ENCODE peak calls at places on chromosomes 13 and 19, in four cellular contexts. E is hepatocyte, K is DND-41, Y is fibroblast of lung. H is an unnamed sample.

GRCh38 chr19:8245869-8246835 is 37.0 kb downstream of the CERS4 start:
- DNase-seq in Y (no peak), K (no peak), E (no peak), H (no peak)

GRCh38 chr13:43180837-43181236 is 157.5 kb downstream of the DNAJC15 start:
- DNase-seq in E (no peak), Y (no peak), K (no peak), H (no peak)

GRCh38 chr13:90049989-90050671 is 1297.4 kb upstream of the MIR17HG start:
- DNase-seq in K (no peak), Y (no peak), E (no peak), H (no peak)

GRCh38 chr13:110012102-110012739 is 225.8 kb upstream of the IRS2 start:
- DNase-seq in E (peak; percentile 31), K (no peak), Y (peak; percentile 92), H (no peak)

GRCh38 chr19:17420267-17420924 is 549 bp downstream of the MVB12A start:
- DNase-seq in Y (no peak), K (peak; percentile 16), E (peak; percentile 46), H (no peak)

GRCh38 chr19:55005684-55006488 is 32.2 kb downstream of the GP6 start:
- DNase-seq in K (peak; percentile 79), Y (peak; percentile 46), E (peak; percentile 85), H (peak; percentile 90)

GRCh38 chr13:36130542-36131214 is 504 bp downstream of the DCLK1 start:
- DNase-seq in E (peak; percentile 29), Y (no peak), K (no peak), H (no peak)

GRCh38 chr13:36096411-36097184 is 34.6 kb downstream of the DCLK1 start:
- DNase-seq in K (no peak), E (peak; percentile 11), Y (peak; percentile 58), H (peak; percentile 55)

GRCh38 chr19:13803038-13803437 is 7.8 kb downstream of the ZSWIM4 start:
- DNase-seq in K (no peak), E (no peak), Y (no peak), H (no peak)

GRCh38 chr19:58566989-58567388 is 6.1 kb downstream of the MZF1 start:
- DNase-seq in Y (no peak), E (no peak), K (peak; percentile 2), H (no peak)

GRCh38 chr13:46039421-46040036 is 13.0 kb downstream of the ZC3H13 start:
- DNase-seq in E (no peak), K (no peak), Y (peak; percentile 86), H (no peak)

GRCh38 chr13:21240586-21240985 is 64.1 kb downstream of the MRPL57 start:
- DNase-seq in Y (no peak), K (peak; percentile 56), E (no peak), H (peak; percentile 88)

GRCh38 chr19:50772408-50773311 is 2.4 kb downstream of the GPR32 start:
- DNase-seq in Y (no peak), E (no peak), K (no peak), H (no peak)

GRCh38 chr13:34361528-34361927 is 543.6 kb downstream of the RFC3 start:
- DNase-seq in Y (no peak), K (no peak), E (peak; percentile 13), H (peak; percentile 37)

GRCh38 chr19:39390460-39390758 is 497 bp downstream of the PAF1 start:
- DNase-seq in E (peak; percentile 91), Y (peak; percentile 9), K (no peak), H (no peak)

GRCh38 chr19:29529646-29530548 is 4.1 kb downstream of the VSTM2B start:
- DNase-seq in Y (no peak), K (no peak), E (peak; percentile 32), H (no peak)
- TF ChIP-seq EZH2 in Y (no peak), K (no peak), E (peak; percentile 57), H (no peak)

DNA sequence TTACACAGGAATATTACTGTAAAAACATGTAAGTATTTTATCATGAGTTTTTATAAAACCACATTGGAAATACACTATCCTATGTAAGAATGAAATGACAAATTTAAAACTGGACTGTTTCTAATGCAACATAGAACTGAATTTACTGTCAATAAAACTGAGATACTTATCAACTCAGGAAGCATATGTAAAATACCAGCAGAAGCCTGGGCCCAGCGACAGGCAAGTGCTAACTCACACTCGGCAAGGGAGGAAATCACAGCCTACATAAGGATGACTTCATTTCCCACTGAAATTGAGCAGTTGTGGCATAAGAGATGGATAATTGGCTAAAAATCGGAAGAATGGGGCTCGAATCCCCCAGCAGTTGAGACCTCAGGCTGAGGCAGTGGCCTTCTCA is 12.1 kb downstream of the PROZ start:
- DNase-seq in Y (no peak), E (no peak), K (no peak), H (no peak)
- H3K27ac ChIP-seq in Y (no peak overlapping the region), E (peak overlapping the region; percentile 43), K (no peak overlapping the region), H (no peak overlapping the region)

DNA sequence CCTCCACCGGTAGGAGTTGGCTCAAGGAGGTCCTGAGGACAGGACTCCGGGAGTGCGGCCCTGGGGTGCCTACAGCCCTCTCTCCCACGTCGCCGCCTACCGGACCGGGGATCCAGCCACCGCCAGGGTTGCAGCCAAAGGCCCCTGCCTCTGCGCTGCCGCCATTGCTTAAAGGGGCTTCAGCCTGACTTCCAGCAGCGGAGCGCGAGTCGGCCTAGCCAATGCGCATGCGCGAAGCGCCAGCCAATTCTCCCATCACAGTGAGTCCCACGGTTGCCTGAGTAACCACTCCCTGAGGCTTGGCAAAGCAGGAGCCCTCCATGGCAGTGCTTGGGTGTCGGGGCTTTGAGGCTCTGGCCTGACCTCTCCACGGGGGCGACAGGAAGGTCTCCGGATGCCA is 21.5 kb upstream of the ZNF420 start:
- DNase-seq in E (no peak), K (no peak), Y (no peak), H (no peak)
- TF ChIP-seq EZH2 in E (no peak), K (no peak), Y (no peak), H (no peak)

GRCh38 chr19:10290876-10291553 is 1.3 kb downstream of the ICAM5 start:
- DNase-seq in Y (peak; percentile 40), E (peak; percentile 58), K (no peak), H (no peak)

GRCh38 chr19:10289836-10290438 is at the start of gene ICAM5:
- DNase-seq in K (no peak), E (no peak), Y (no peak), H (peak; percentile 24)

GRCh38 chr19:10290439-10290875 is 705 bp downstream of the ICAM5 start:
- DNase-seq in E (no peak), K (no peak), Y (no peak), H (no peak)

GRCh38 chr19:10288662-10289166 is 1.0 kb upstream of the ICAM5 start:
- DNase-seq in Y (no peak), K (no peak), E (no peak), H (peak; percentile 39)

DNA sequence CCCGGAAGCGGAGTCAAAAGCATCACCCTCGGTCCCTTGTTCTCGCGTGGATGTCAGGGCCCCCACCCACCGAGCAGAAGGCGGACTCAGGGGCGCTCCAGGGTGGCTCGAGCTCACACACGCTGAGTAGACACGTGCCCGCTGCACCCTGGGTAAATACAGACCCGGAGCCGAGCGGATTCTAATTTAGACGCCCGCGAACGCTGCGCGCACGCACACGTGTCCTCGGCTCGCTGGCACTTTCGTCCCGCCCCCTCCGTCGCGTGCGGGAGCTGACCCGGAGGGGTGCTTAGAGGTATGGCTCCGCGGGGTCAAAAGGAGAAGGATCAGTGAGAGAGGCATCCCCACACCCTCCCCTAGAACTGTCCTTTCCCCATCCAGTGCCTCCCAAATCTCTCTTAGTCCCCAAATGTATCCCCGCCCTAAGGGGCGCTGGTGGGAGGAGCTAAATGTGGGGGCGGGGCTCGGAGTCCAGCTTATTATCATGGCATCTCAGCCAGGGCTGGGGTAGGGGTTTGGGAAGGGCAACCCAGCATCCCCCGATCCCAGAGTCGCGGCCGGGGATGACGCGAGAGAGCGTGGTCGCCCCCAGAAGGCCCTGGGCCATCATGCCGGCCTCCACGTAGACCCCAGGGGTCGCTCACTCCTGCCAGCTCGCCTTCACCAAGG is 451 bp upstream of the ICAM5 start:
- DNase-seq in Y (peak; percentile 33), E (peak; percentile 68), K (no peak), H (peak; percentile 68)
- H3K27ac ChIP-seq in Y (no peak overlapping the region), E (no peak overlapping the region), K (no peak overlapping the region), H (peak overlapping the region; percentile 89)

GRCh38 chr19:53992211-53992610 is 774 bp downstream of the CACNG6 start:
- DNase-seq in E (no peak), K (no peak), Y (no peak), H (no peak)
- TF ChIP-seq EZH2 in E (no peak), K (no peak), Y (no peak), H (peak; percentile 58)